ENCODE peak calls at places on chromosomes 4 and X, in four cellular contexts. One of them, this sample, is unnamed.

GRCh38 chr4:6282247-6282646 is 12.6 kb downstream of the WFS1 start:
- DNase-seq in GM23248: peak
- DNase-seq in GM12891: no peak
- DNase-seq in CMK: no peak
- DNase-seq in this sample: no peak

GRCh38 chrX:91279479-91279878 is 155.2 kb upstream of the PABPC5 start:
- DNase-seq in GM23248: no peak
- DNase-seq in GM12891: no peak
- DNase-seq in CMK: no peak
- DNase-seq in this sample: no peak

GRCh38 chr4:85369703-85370380 is 105.1 kb upstream of the ARHGAP24 start:
- DNase-seq in GM23248: no peak
- DNase-seq in GM12891: no peak
- DNase-seq in CMK: no peak
- DNase-seq in this sample: no peak

GRCh38 chr4:46931981-46932380 is 22.9 kb upstream of the COX7B2 start:
- DNase-seq in GM23248: peak
- DNase-seq in GM12891: no peak
- DNase-seq in CMK: no peak
- DNase-seq in this sample: no peak

GRCh38 chrX:46305431-46305830 is 239.8 kb downstream of the ZNF674 start:
- DNase-seq in GM23248: no peak
- DNase-seq in GM12891: no peak
- DNase-seq in CMK: no peak
- DNase-seq in this sample: no peak

GRCh38 chr4:8123389-8123788 is 35.2 kb downstream of the ABLIM2 start:
- DNase-seq in GM23248: no peak
- DNase-seq in GM12891: no peak
- DNase-seq in CMK: no peak
- DNase-seq in this sample: peak

GRCh38 chr4:8366601-8367000 is 73.9 kb downstream of the ACOX3 start:
- DNase-seq in GM23248: no peak
- DNase-seq in GM12891: no peak
- DNase-seq in CMK: no peak
- DNase-seq in this sample: no peak

GRCh38 chr4:3780347-3781171 is 14.4 kb downstream of the ADRA2C start:
- DNase-seq in GM23248: no peak
- DNase-seq in GM12891: no peak
- DNase-seq in CMK: no peak
- DNase-seq in this sample: no peak

GRCh38 chrX:10725071-10725470 is 104.7 kb upstream of the MID1 start:
- DNase-seq in GM23248: no peak
- DNase-seq in GM12891: no peak
- DNase-seq in CMK: no peak
- DNase-seq in this sample: no peak

GRCh38 chr4:111296466-111296865 is 673.6 kb upstream of the PITX2 start:
- DNase-seq in GM23248: no peak
- DNase-seq in GM12891: no peak
- DNase-seq in CMK: no peak
- DNase-seq in this sample: no peak

GRCh38 chrX:41824551-41824950 is 98.8 kb downstream of the CASK start:
- DNase-seq in GM23248: peak
- DNase-seq in GM12891: no peak
- DNase-seq in CMK: no peak
- DNase-seq in this sample: peak

GRCh38 chr4:472881-473574 is 25.9 kb downstream of the ZNF721 start:
- DNase-seq in GM23248: peak
- DNase-seq in GM12891: no peak
- DNase-seq in CMK: no peak
- DNase-seq in this sample: peak

GRCh38 chrX:115576676-115577075 is 15.7 kb downstream of the PLS3 start:
- DNase-seq in GM23248: no peak
- DNase-seq in GM12891: no peak
- DNase-seq in CMK: no peak
- DNase-seq in this sample: no peak

GRCh38 chr4:71004281-71004851 is 10.9 kb downstream of the DCK start:
- DNase-seq in GM23248: no peak
- DNase-seq in GM12891: no peak
- DNase-seq in CMK: no peak
- DNase-seq in this sample: no peak

GRCh38 chrX:27840881-27841280 is 33.1 kb downstream of the MAGEB10 start:
- DNase-seq in GM23248: no peak
- DNase-seq in GM12891: no peak
- DNase-seq in CMK: no peak
- DNase-seq in this sample: no peak

GRCh38 chr4:174259580-174259979 is 23.9 kb downstream of the FBXO8 start:
- DNase-seq in GM23248: no peak
- DNase-seq in GM12891: no peak
- DNase-seq in CMK: no peak
- DNase-seq in this sample: no peak

GRCh38 chr4:38634047-38634759 is 29.8 kb upstream of the KLF3 start:
- DNase-seq in GM23248: no peak
- DNase-seq in GM12891: no peak
- DNase-seq in CMK: no peak
- DNase-seq in this sample: no peak

GRCh38 chrX:154459843-154460242 is 1.8 kb downstream of the PLXNA3 start:
- DNase-seq in GM23248: peak
- DNase-seq in GM12891: no peak
- DNase-seq in CMK: no peak
- DNase-seq in this sample: no peak

GRCh38 chr4:170079981-170080380 is 9.8 kb downstream of the AADAT start:
- DNase-seq in GM23248: no peak
- DNase-seq in GM12891: no peak
- DNase-seq in CMK: no peak
- DNase-seq in this sample: no peak

GRCh38 chrX:126550816-126551215 is 1.8 kb downstream of the DCAF12L1 start:
- DNase-seq in GM23248: no peak
- DNase-seq in GM12891: no peak
- DNase-seq in CMK: no peak
- DNase-seq in this sample: no peak

GRCh38 chrX:134501942-134502341 is 42.0 kb downstream of the HPRT1 start:
- DNase-seq in GM23248: no peak
- DNase-seq in GM12891: no peak
- DNase-seq in CMK: no peak
- DNase-seq in this sample: no peak

GRCh38 chr4:47381172-47381571 is 82.3 kb downstream of the COMMD8 start:
- DNase-seq in GM23248: no peak
- DNase-seq in GM12891: no peak
- DNase-seq in CMK: no peak
- DNase-seq in this sample: no peak

GRCh38 chr4:8050555-8051206 is 107.9 kb downstream of the ABLIM2 start:
- DNase-seq in GM23248: peak
- DNase-seq in GM12891: no peak
- DNase-seq in CMK: peak
- DNase-seq in this sample: peak

GRCh38 chr4:27318740-27319139 is 458.1 kb downstream of the STIM2 start:
- DNase-seq in GM23248: peak
- DNase-seq in GM12891: peak
- DNase-seq in CMK: no peak
- DNase-seq in this sample: no peak

GRCh38 chr4:156971168-156971601 is 414 bp downstream of the PDGFC start:
- DNase-seq in GM23248: no peak
- DNase-seq in GM12891: peak
- DNase-seq in CMK: no peak
- DNase-seq in this sample: no peak

GRCh38 chrX:84118769-84119168 is 69.2 kb downstream of the RPS6KA6 start:
- DNase-seq in GM23248: no peak
- DNase-seq in GM12891: no peak
- DNase-seq in CMK: no peak
- DNase-seq in this sample: no peak

GRCh38 chr4:38859501-38859900 is 2.9 kb upstream of the TLR6 start:
- DNase-seq in GM23248: no peak
- DNase-seq in GM12891: no peak
- DNase-seq in CMK: no peak
- DNase-seq in this sample: no peak

GRCh38 chr4:41287852-41288251 is 31.1 kb downstream of the UCHL1 start:
- DNase-seq in GM23248: peak
- DNase-seq in GM12891: no peak
- DNase-seq in CMK: no peak
- DNase-seq in this sample: peak

GRCh38 chrX:151754042-151754419 is 19.5 kb downstream of the CNGA2 start:
- DNase-seq in GM23248: peak
- DNase-seq in GM12891: no peak
- DNase-seq in CMK: no peak
- DNase-seq in this sample: peak

GRCh38 chr4:105399535-105400161 is 74.2 kb downstream of the PPA2 start:
- DNase-seq in GM23248: peak
- DNase-seq in GM12891: no peak
- DNase-seq in CMK: no peak
- DNase-seq in this sample: peak

GRCh38 chrX:39931554-39932282 is 166.0 kb downstream of the BCOR start:
- DNase-seq in GM23248: no peak
- DNase-seq in GM12891: no peak
- DNase-seq in CMK: no peak
- DNase-seq in this sample: no peak

GRCh38 chrX:129540068-129540653 is at the start of gene OCRL:
- DNase-seq in GM23248: peak
- DNase-seq in GM12891: peak
- DNase-seq in CMK: peak
- DNase-seq in this sample: peak

GRCh38 chr4:99736846-99737245 is 79.2 kb upstream of the C4orf54 start:
- DNase-seq in GM23248: no peak
- DNase-seq in GM12891: no peak
- DNase-seq in CMK: no peak
- DNase-seq in this sample: no peak

GRCh38 chr4:75671802-75672421 is 1.3 kb downstream of the G3BP2 start:
- DNase-seq in GM23248: peak
- DNase-seq in GM12891: no peak
- DNase-seq in CMK: no peak
- DNase-seq in this sample: peak

GRCh38 chr4:2092653-2093000 is 33.5 kb downstream of the NAT8L start:
- DNase-seq in GM23248: no peak
- DNase-seq in GM12891: no peak
- DNase-seq in CMK: no peak
- DNase-seq in this sample: no peak

GRCh38 chr4:66606908-66607307 is 936.6 kb upstream of the EPHA5 start:
- DNase-seq in GM23248: no peak
- DNase-seq in GM12891: no peak
- DNase-seq in CMK: no peak
- DNase-seq in this sample: no peak

GRCh38 chr4:172897046-172897445 is 271.6 kb upstream of the GALNT7 start:
- DNase-seq in GM23248: no peak
- DNase-seq in GM12891: no peak
- DNase-seq in CMK: no peak
- DNase-seq in this sample: no peak

GRCh38 chr4:61532324-61532723 is 332.2 kb downstream of the ADGRL3 start:
- DNase-seq in GM23248: no peak
- DNase-seq in GM12891: no peak
- DNase-seq in CMK: no peak
- DNase-seq in this sample: no peak

This sample was measured in RPMI7951.